ENCODE peak calls at places on chromosomes 3 and 15, in six cellular contexts. J is fibroblast of lung; F is body of pancreas; V is OCI-LY7; H is ovary; N is CD4-positive, alpha-beta memory T cell. A is an unnamed sample. For H3K36me3, the result is how much of the 10 kb centered on the place peaks cover.

GRCh38 chr3:31213869-31214486 is 318.7 kb upstream of the STT3B start:
- DNase-seq in H (no peak), J (no peak), V (peak), F (no peak), N (peak), A (no peak)

GRCh38 chr15:60423540-60423939 is 25.8 kb upstream of the ANXA2 start:
- DNase-seq in F (no peak), H (no peak), J (peak), N (no peak), V (no peak), A (no peak)

GRCh38 chr3:14267976-14268375 is 89.4 kb downstream of the LSM3 start:
- DNase-seq in J (no peak), V (no peak), H (no peak), N (no peak), F (no peak), A (no peak)

GRCh38 chr15:63114465-63114864 is 7.2 kb upstream of the LACTB start:
- DNase-seq in N (no peak), V (no peak), H (no peak), J (no peak), F (no peak), A (no peak)

GRCh38 chr3:10450494-10451440 is 54.6 kb downstream of the ATP2B2 start:
- DNase-seq in J (no peak), H (no peak), F (no peak), V (no peak), N (no peak), A (no peak)

GRCh38 chr3:146528954-146529353 is 15.5 kb downstream of the PLSCR1 start:
- DNase-seq in J (peak), H (no peak), F (no peak), V (no peak), N (no peak), A (no peak)

GRCh38 chr3:194574639-194575483 is 58.4 kb downstream of the TMEM44 start:
- DNase-seq in V (no peak), N (no peak), H (no peak), F (no peak), J (peak), A (no peak)

GRCh38 chr3:115834068-115834467 is 210.8 kb downstream of the GAP43 start:
- DNase-seq in N (no peak), H (no peak), V (no peak), F (no peak), J (peak), A (no peak)

GRCh38 chr3:141542989-141543388 is 56.2 kb downstream of the RASA2 start:
- DNase-seq in V (no peak), J (no peak), N (no peak), H (no peak), F (no peak), A (no peak)

GRCh38 chr3:44065311-44065710 is 176.4 kb upstream of the TOPAZ1 start:
- DNase-seq in V (no peak), N (no peak), J (no peak), F (peak), H (no peak), A (no peak)

GRCh38 chr3:54360320-54360719 is 238.0 kb downstream of the CACNA2D3 start:
- DNase-seq in H (no peak), N (no peak), F (no peak), V (no peak), J (no peak), A (no peak)

GRCh38 chr3:141389703-141390102 is 21.4 kb downstream of the ZBTB38 start:
- DNase-seq in F (no peak), V (no peak), N (no peak), H (no peak), J (peak), A (no peak)

GRCh38 chr3:194640829-194641228 is 7.6 kb upstream of the TMEM44 start:
- DNase-seq in F (no peak), V (peak), H (no peak), J (peak), N (peak), A (no peak)

GRCh38 chr15:57972801-57973311 is 92.7 kb downstream of the ALDH1A2 start:
- DNase-seq in F (no peak), V (no peak), N (no peak), H (no peak), J (no peak), A (no peak)

GRCh38 chr3:84717894-84718293 is 240.9 kb upstream of the CADM2 start:
- DNase-seq in F (no peak), J (no peak), V (no peak), N (no peak), H (no peak), A (no peak)

GRCh38 chr15:82680200-82681102 is 29.2 kb downstream of the AP3B2 start:
- DNase-seq in V (peak), F (peak), H (peak), J (no peak), N (peak), A (no peak)

GRCh38 chr3:77602722-77603121 is 562.8 kb downstream of the ROBO2 start:
- DNase-seq in H (no peak), J (no peak), N (no peak), F (no peak), V (no peak), A (no peak)

GRCh38 chr3:114551770-114552526 is 258.1 kb downstream of the TIGIT start:
- DNase-seq in J (peak), N (no peak), V (no peak), H (no peak), F (no peak), A (no peak)

GRCh38 chr3:170424879-170425278 is 6.2 kb downstream of the CLDN11 start:
- DNase-seq in H (no peak), J (no peak), N (no peak), V (no peak), F (no peak), A (no peak)

GRCh38 chr3:120203016-120203415 is 82.0 kb downstream of the GPR156 start:
- DNase-seq in N (no peak), H (no peak), J (peak), F (peak), V (no peak), A (peak)

GRCh38 chr15:83694538-83694937 is 40.6 kb downstream of the ADAMTSL3 start:
- DNase-seq in N (no peak), V (no peak), H (no peak), J (no peak), F (no peak), A (no peak)

GRCh38 chr3:122952509-122952908 is 75.1 kb downstream of the SEMA5B start:
- DNase-seq in F (no peak), N (no peak), J (no peak), V (peak), H (no peak), A (no peak)

GRCh38 chr15:67468431-67468830 is 52.5 kb upstream of the C15orf61 start:
- DNase-seq in J (no peak), N (no peak), F (no peak), V (no peak), H (no peak), A (no peak)

DNA sequence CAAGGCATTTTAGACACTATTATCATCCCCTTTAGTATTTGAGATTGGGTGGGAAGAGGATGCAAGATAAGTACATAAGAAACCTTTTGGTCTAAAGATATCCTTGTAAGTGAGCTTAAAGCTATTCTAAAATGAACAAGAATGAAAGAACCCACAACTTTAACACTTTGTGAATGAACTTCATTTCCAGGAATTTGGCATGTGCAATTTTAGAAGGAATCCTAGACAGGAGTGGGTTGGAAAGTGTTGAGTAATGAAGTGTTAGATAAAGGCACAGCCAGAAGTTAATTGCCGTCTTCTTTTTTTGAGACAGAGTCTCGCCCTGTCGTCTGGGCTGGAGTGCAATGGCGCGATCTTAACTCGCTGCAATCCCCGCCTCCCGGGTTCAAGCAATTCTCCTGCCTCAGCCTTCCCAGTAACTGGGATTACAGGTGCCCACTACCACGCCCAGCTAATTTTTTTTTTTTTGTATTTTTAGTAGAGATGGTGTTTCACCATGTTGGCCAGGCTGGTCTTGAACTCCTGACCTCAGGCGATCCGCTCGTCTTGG is 13.2 kb upstream of the TEX9 start:
- DNase-seq in H (no peak), F (no peak), N (no peak), V (no peak), J (no peak), A (no peak)
- H3K27ac ChIP-seq in H (no peak), F (no peak), N (no peak), V (no peak), J (no peak), A (no peak)

GRCh38 chr15:68541743-68542142 is 37.0 kb upstream of the CORO2B start:
- DNase-seq in J (no peak), F (no peak), V (no peak), H (no peak), N (no peak), A (peak)
- H3K36me3 ChIP-seq in J (under half), F (under half), V (under half), H (under half), N (under half), A (under half)

DNA sequence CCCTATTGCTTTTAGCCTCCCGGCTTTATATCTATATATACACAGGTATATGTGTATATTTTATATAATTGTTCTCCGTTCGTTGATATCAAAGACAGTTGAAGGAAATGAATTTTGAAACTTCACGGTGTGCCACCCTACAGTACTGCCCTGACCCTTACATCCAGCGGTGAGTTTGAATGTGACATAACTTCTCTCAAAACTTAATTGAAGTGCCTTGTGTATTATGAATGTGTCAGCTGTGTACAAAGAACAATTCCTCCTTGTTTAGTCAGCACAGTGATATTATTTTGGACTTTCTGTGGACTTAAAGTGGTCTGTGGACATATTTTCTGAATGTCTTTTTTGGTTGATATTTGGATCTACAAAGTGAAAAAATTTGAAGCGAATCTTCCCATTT is 220 bp downstream of the TP63 start:
- DNase-seq in H (no peak), F (no peak), J (no peak), N (no peak), V (no peak), A (no peak)
- H3K4me3 ChIP-seq in H (no peak), F (no peak), J (no peak), N (no peak), V (no peak), A (no peak)

DNA sequence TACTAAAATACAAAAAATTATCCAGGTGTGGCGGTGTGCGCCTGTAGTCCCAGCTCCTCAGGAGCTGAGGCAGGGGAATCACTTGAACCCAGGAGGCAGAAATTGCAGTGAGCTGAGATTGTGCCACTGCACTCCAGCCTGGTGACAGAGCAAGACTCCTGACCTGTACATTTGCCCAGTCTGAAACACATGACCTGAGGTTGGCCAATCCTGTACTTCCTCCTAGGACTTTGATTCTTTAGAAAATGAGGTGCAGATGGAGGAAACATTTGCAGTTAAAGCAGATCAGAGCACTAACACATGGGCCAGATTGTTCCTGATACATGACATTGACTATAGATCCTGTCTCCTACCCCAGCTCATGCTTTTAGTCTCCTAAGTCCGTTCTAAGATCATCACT is 28.9 kb upstream of the LPP start:
- DNase-seq in V (no peak), N (no peak), F (no peak), J (no peak), H (no peak), A (no peak)
- H3K27ac ChIP-seq in V (no peak), N (no peak), F (no peak), J (no peak), H (no peak), A (no peak)

GRCh38 chr3:100295089-100295488 is 34.3 kb downstream of the TBC1D23 start:
- DNase-seq in H (no peak), V (no peak), J (no peak), F (no peak), N (no peak), A (no peak)
- H3K36me3 ChIP-seq in H (under half), V (under half), J (under half), F (under half), N (under half), A (half or more)

GRCh38 chr15:92907229-92907628 is 7.1 kb downstream of the CHD2 start:
- DNase-seq in F (no peak), J (no peak), N (no peak), H (no peak), V (no peak), A (no peak)
- H3K4me3 ChIP-seq in F (no peak), J (peak), N (peak), H (no peak), V (peak), A (no peak)

GRCh38 chr3:33215739-33216138 is 2.9 kb downstream of the SUSD5 start:
- DNase-seq in F (no peak), N (no peak), V (no peak), J (no peak), H (no peak), A (no peak)

GRCh38 chr3:33212406-33212805 is 6.2 kb downstream of the SUSD5 start:
- DNase-seq in J (no peak), N (no peak), H (no peak), F (no peak), V (no peak), A (no peak)

GRCh38 chr3:33209357-33209756 is 9.3 kb downstream of the SUSD5 start:
- DNase-seq in F (no peak), J (no peak), V (no peak), N (no peak), H (no peak), A (no peak)

GRCh38 chr3:33211444-33211843 is 7.2 kb downstream of the SUSD5 start:
- DNase-seq in F (no peak), J (peak), H (no peak), N (no peak), V (no peak), A (peak)
- H3K27ac ChIP-seq in F (no peak), J (no peak), H (no peak), N (no peak), V (no peak), A (peak)

DNA sequence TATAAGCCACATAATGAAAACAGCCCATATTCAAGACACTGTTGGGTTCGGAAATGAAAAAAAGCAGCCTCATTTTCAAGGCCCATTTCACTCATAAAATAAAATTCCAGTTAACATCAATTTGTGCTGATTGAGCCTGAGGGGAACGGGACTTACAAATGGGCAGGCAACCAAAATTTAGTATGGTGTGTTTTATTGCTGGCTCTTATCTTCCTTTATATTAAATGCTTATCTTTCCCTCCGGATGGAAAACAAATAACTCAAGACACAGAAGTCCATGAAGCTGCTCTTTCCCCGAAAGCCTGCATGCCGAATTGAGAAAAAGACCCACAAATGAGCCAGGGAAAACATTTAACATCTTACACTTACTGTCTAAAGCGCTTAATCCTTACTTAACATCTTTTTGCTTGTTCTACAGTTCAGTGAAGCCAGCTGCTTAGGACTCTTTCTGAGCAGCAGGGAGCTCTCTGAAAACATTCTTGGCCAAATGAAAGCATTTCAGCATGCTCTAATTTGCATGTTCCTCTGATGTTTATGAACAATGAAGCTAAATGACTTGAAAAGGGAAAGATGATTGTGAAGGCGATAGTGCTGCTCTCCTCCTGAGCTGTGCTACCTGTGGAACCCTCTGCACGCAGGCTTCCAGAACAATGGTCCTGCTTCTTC is 49.5 kb downstream of the HEG1 start:
- DNase-seq in V (no peak), H (no peak), N (no peak), F (no peak), J (no peak), A (no peak)
- H3K36me3 ChIP-seq in V (under half), H (under half), N (half or more), F (under half), J (under half), A (half or more)

DNA sequence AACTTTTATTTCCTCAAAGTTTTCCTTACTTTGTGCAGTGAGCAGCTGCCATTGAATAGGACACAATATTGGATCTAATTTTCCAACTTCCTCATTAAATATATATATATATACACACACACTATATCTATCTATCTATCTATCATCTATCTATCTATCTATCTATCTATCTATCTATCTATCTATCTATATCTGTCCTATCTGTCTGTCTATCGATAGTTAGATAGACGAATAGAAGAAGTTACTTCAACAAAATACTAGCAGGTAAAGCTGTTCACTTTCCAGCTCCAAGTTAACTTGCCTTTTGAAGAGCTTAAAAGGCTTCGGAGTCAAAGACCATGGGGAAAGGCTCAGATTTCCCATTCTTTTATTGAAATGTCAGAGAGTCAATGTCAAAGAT is 3.6 kb upstream of the DLG1 start:
- DNase-seq in F (no peak), J (no peak), N (no peak), H (no peak), V (no peak), A (no peak)
- H3K4me3 ChIP-seq in F (no peak), J (no peak), N (no peak), H (no peak), V (no peak), A (no peak)

DNA sequence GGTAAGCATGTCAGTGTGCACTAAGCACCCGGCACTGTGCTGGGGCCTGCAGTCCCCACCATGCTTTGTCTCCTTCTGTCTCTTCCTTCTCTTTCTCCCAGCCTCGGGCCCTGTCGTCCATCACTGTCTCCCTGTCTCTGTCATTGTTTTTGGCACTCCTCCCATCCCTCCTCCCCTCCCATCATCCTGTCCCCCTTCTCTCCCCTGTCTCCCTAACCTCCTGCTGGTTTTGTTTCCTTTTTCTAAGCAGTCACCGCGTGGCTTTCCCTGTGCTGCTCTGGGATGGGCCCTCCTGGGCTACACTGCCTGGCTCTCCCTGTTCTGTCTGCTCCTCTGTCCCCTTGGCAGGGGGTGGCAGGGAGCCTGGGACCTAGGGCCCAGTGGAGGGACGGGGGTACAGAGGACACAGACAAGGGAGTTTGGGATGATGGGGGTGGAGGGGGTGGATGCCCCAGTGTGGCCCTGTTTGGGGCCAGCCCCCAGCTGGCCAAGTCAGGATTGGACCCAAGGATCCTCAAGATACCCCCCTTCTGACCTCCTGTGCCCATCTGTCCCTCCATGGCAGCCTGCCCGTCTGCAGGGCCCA is 5.7 kb downstream of the CHST13 start:
- DNase-seq in F (no peak), J (no peak), V (no peak), N (no peak), H (no peak), A (no peak)
- H3K27ac ChIP-seq in F (no peak), J (no peak), V (no peak), N (no peak), H (no peak), A (no peak)